ENCODE peak calls at places on chromosomes 12 and 14, in four cellular contexts. P is CD8-positive, alpha-beta T cell; Z is HuH-7; C is fibroblast of pulmonary artery. K is an unnamed sample.
A peak's percentile ranks its signal among the peaks of the same experiment; 100 is the strongest.

GRCh38 chr14:102479777-102480176 is 29.8 kb downstream of the ANKRD9 start:
- DNase-seq in P (no peak), Z (no peak), C (no peak), K (peak; percentile 92)

GRCh38 chr12:128798543-128799341 is 25.0 kb downstream of the SLC15A4 start:
- DNase-seq in P (no peak), Z (no peak), C (peak; percentile 29), K (peak; percentile 63)

GRCh38 chr12:124437621-124438414 is 129.6 kb downstream of the NCOR2 start:
- DNase-seq in P (no peak), Z (no peak), C (no peak), K (no peak)

GRCh38 chr12:46354111-46354798 is 18.3 kb downstream of the SLC38A2 start:
- DNase-seq in P (no peak), Z (no peak), C (no peak), K (no peak)

GRCh38 chr12:118125743-118126118 is 10.2 kb upstream of the PEBP1 start:
- DNase-seq in P (no peak), Z (no peak), C (no peak), K (no peak)

GRCh38 chr12:18217981-18218380 is 43.3 kb upstream of the PIK3C2G start:
- DNase-seq in P (no peak), Z (no peak), C (no peak), K (no peak)

GRCh38 chr12:52521175-52521574 is 981 bp upstream of the KRT5 start:
- DNase-seq in P (no peak), Z (no peak), C (no peak), K (no peak)

GRCh38 chr12:100554608-100555077 is 18.8 kb upstream of the GAS2L3 start:
- DNase-seq in P (no peak), Z (peak; percentile 72), C (peak; percentile 95), K (no peak)

GRCh38 chr14:56379956-56380355 is 199.6 kb upstream of the TMEM260 start:
- DNase-seq in P (no peak), Z (no peak), C (peak; percentile 87), K (no peak)

GRCh38 chr14:92880351-92880750 is 42.6 kb upstream of the CHGA start:
- DNase-seq in P (no peak), Z (no peak), C (no peak), K (no peak)

GRCh38 chr12:113366827-113367226 is 8.4 kb downstream of the PLBD2 start:
- DNase-seq in P (no peak), Z (no peak), C (no peak), K (peak; percentile 21)

K was measured in thyroid gland.